ENCODE peak calls at places on chromosomes 13 and 19, in ten cellular contexts. E is WERI-Rb-1; N is AG04450; L is AG10803; Q is heart left ventricle; R is iPS DF 6.9; U is PC-9; S is CD4-positive, alpha-beta memory T cell; Z is neuronal stem cell; K is cardiac fibroblast. J is an unnamed sample.

GRCh38 chr19:11106477-11106876 is 17.2 kb downstream of the LDLR start:
- DNase-seq in Q (peak), Z (no peak), E (no peak), R (no peak), U (no peak), K (no peak), N (no peak), L (no peak), S (no peak), J (no peak)

GRCh38 chr13:83618966-83619365 is 263.3 kb downstream of the SLITRK1 start:
- DNase-seq in R (no peak), N (no peak), U (no peak), Q (no peak), S (no peak), L (no peak), K (peak), Z (no peak), E (no peak), J (no peak)

GRCh38 chr13:75929074-75929473 is 292.9 kb downstream of the LMO7 start:
- DNase-seq in Q (no peak), S (no peak), L (no peak), R (no peak), K (no peak), N (no peak), E (no peak), U (no peak), Z (no peak), J (no peak)

GRCh38 chr19:12035220-12036172 is at the start of gene ZNF433:
- DNase-seq in N (peak), E (peak), L (peak), K (peak), Q (peak), R (peak), S (peak), Z (peak), U (peak), J (no peak)

GRCh38 chr19:4455742-4456565 is 1.6 kb downstream of the UBXN6 start:
- DNase-seq in Z (no peak), U (no peak), L (peak), K (peak), R (no peak), Q (peak), E (peak), S (no peak), N (no peak), J (no peak)

GRCh38 chr19:28419312-28419711 is 793.6 kb downstream of the UQCRFS1 start:
- DNase-seq in Q (no peak), R (no peak), Z (no peak), K (no peak), L (no peak), S (no peak), E (no peak), U (no peak), N (no peak), J (no peak)

GRCh38 chr13:40477623-40478608 is 188.5 kb downstream of the FOXO1 start:
- DNase-seq in S (no peak), Z (no peak), R (no peak), L (no peak), N (no peak), E (no peak), U (no peak), Q (peak), K (peak), J (no peak)

GRCh38 chr19:4059493-4059880 is 7.2 kb downstream of the ZBTB7A start:
- DNase-seq in Q (no peak), K (no peak), Z (no peak), N (no peak), S (no peak), E (no peak), R (no peak), U (no peak), L (no peak), J (no peak)

GRCh38 chr19:13189600-13189999 is 39.4 kb downstream of the IER2 start:
- DNase-seq in S (no peak), N (no peak), E (no peak), Z (no peak), U (no peak), L (no peak), Q (no peak), K (no peak), R (no peak), J (no peak)

GRCh38 chr13:105406551-105406950 is 1128.9 kb downstream of the EFNB2 start:
- DNase-seq in N (no peak), R (no peak), S (no peak), U (no peak), Q (no peak), K (no peak), L (no peak), E (no peak), Z (no peak), J (no peak)

GRCh38 chr19:10975374-10976036 is 14.7 kb downstream of the SMARCA4 start:
- DNase-seq in E (no peak), R (no peak), K (peak), U (no peak), S (no peak), Q (peak), N (no peak), Z (no peak), L (peak), J (no peak)

GRCh38 chr13:43110658-43111057 is 87.3 kb downstream of the DNAJC15 start:
- DNase-seq in Z (no peak), S (no peak), L (no peak), R (no peak), E (no peak), Q (no peak), N (no peak), U (no peak), K (no peak), J (no peak)

GRCh38 chr13:89966524-89966923 is 1381.0 kb upstream of the MIR17HG start:
- DNase-seq in S (no peak), E (no peak), R (no peak), Z (no peak), U (no peak), N (no peak), Q (no peak), K (no peak), L (no peak), J (no peak)

GRCh38 chr13:39209731-39210633 is 171.7 kb downstream of the NHLRC3 start:
- DNase-seq in S (no peak), U (no peak), Z (no peak), E (no peak), N (no peak), Q (no peak), L (no peak), K (peak), R (no peak), J (no peak)

GRCh38 chr19:47663911-47664771 is 49.1 kb upstream of the EHD2 start:
- DNase-seq in Q (peak), N (peak), S (no peak), E (no peak), R (no peak), U (peak), L (peak), Z (no peak), K (peak), J (no peak)

GRCh38 chr13:41766439-41766838 is 194.5 kb downstream of the VWA8 start:
- DNase-seq in Q (no peak), E (no peak), K (no peak), Z (no peak), R (no peak), N (no peak), S (no peak), L (no peak), U (no peak), J (no peak)

GRCh38 chr19:4449022-4449825 is 8.4 kb downstream of the UBXN6 start:
- DNase-seq in L (no peak), Q (peak), Z (no peak), S (no peak), K (no peak), U (no peak), N (no peak), R (no peak), E (no peak), J (no peak)

GRCh38 chr13:82962422-82962821 is 919.9 kb downstream of the SLITRK1 start:
- DNase-seq in L (no peak), N (no peak), S (no peak), K (no peak), Z (no peak), U (no peak), E (no peak), Q (no peak), R (no peak), J (no peak)

GRCh38 chr13:24381539-24382265 is 72.3 kb downstream of the C1QTNF9 start:
- DNase-seq in L (peak), K (peak), R (no peak), Z (no peak), E (no peak), U (no peak), N (no peak), S (no peak), Q (no peak), J (no peak)

GRCh38 chr19:33296473-33297060 is 5.8 kb downstream of the CEBPA start:
- DNase-seq in Z (no peak), N (no peak), E (no peak), R (no peak), K (no peak), U (no peak), S (no peak), L (peak), Q (no peak), J (no peak)

GRCh38 chr19:10295847-10296591 is 6.3 kb downstream of the ICAM5 start:
- DNase-seq in E (no peak), N (no peak), L (no peak), Q (no peak), S (no peak), K (no peak), U (no peak), R (no peak), Z (no peak), J (no peak)

GRCh38 chr19:49691243-49692101 is 556 bp downstream of the CPT1C start:
- DNase-seq in N (no peak), E (peak), S (no peak), Q (peak), K (peak), L (peak), U (no peak), Z (peak), R (no peak), J (no peak)

GRCh38 chr19:13036366-13036976 is 41.2 kb downstream of the NFIX start:
- DNase-seq in Z (no peak), L (peak), N (no peak), Q (no peak), R (no peak), U (peak), K (peak), E (peak), S (no peak), J (no peak)

GRCh38 chr13:31278874-31279273 is 79.1 kb downstream of the B3GLCT start:
- DNase-seq in S (no peak), Q (no peak), N (no peak), L (peak), K (no peak), U (no peak), R (no peak), Z (no peak), E (no peak), J (no peak)

GRCh38 chr19:35949131-35949530 is 13.0 kb downstream of the LRFN3 start:
- DNase-seq in R (no peak), Z (no peak), N (no peak), S (no peak), U (no peak), L (no peak), Q (no peak), K (no peak), E (no peak), J (no peak)

GRCh38 chr13:42420304-42420703 is 148.4 kb downstream of the AKAP11 start:
- DNase-seq in L (no peak), Q (no peak), R (no peak), Z (no peak), U (no peak), N (no peak), E (no peak), K (no peak), S (no peak), J (no peak)

GRCh38 chr13:100673376-100673830 is 1.2 kb downstream of the TMTC4 start:
- DNase-seq in K (no peak), U (no peak), R (no peak), E (peak), Z (no peak), L (no peak), N (no peak), S (no peak), Q (no peak), J (no peak)

GRCh38 chr13:93956416-93956815 is 523.1 kb downstream of the DCT start:
- DNase-seq in Z (no peak), K (no peak), R (no peak), S (no peak), Q (no peak), L (peak), E (no peak), U (no peak), N (no peak), J (no peak)

GRCh38 chr19:47377208-47377701 is 28.1 kb downstream of the DHX34 start:
- DNase-seq in Q (peak), Z (no peak), E (no peak), N (no peak), U (no peak), R (no peak), K (no peak), S (no peak), L (no peak), J (no peak)

GRCh38 chr19:4425531-4425930 is 23.1 kb downstream of the CHAF1A start:
- DNase-seq in Q (no peak), Z (no peak), L (peak), S (no peak), U (no peak), E (no peak), R (no peak), N (peak), K (peak), J (no peak)

GRCh38 chr19:51066393-51066792 is 1.5 kb upstream of the KLK13 start:
- DNase-seq in R (no peak), L (no peak), Q (no peak), Z (no peak), N (no peak), K (no peak), S (no peak), E (no peak), U (no peak), J (no peak)

DNA sequence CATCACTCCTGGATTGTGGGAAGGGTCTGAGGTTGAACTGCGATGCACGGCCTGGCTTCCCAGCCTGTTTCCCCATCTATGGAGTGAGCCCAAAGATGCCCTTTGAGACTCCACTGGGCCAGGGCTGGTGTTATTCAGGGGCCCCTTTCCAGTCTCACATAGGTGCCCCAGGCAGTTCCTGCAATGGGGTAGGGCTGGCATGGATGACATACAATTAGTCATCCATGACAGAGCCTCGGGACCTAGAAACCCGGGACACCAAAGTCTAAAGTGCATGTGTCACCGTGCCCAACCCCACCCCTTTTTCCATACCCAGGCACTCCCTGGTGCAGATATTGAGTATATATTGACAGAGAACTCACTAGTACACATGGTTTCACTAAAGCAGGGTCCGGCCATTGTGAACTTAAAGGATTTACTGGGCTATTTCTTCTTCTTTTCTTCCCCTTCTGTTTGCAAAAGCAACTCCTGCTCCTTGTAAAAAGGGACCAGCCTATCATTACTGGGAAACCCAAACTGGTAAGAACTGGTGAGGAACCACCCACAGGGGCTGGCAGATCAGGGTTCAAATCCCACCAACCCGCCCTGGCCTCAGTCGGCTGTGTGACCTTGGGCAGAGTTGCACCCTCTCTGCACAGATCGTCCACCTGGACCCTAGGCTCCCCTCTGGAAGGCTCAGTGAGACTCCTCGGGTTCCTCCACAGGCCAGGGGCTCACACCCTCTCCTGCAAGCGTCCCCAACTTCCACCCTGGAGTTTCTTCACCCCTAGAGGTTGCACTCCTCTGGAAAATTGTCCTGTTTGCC is 2.7 kb downstream of the B3GNT3 start:
- DNase-seq in Z (no peak), K (no peak), U (peak), E (no peak), N (no peak), R (no peak), Q (no peak), S (no peak), L (no peak), J (no peak)
- H3K4me3 ChIP-seq in Z (peak), K (no peak), U (peak), E (no peak), N (no peak), R (no peak), Q (no peak), S (no peak), L (no peak), J (no peak)

GRCh38 chr13:26984337-26984736 is 187.3 kb downstream of the USP12 start:
- DNase-seq in U (no peak), S (no peak), R (no peak), E (no peak), N (no peak), Q (no peak), L (no peak), Z (no peak), K (no peak), J (no peak)

GRCh38 chr13:26987614-26988013 is 184.0 kb downstream of the USP12 start:
- DNase-seq in E (no peak), Z (no peak), R (no peak), U (no peak), N (no peak), L (no peak), K (no peak), Q (no peak), S (no peak), J (no peak)

GRCh38 chr13:26980099-26981031 is 191.2 kb downstream of the USP12 start:
- DNase-seq in U (no peak), Q (no peak), S (no peak), L (no peak), E (no peak), Z (no peak), K (no peak), R (no peak), N (no peak), J (no peak)

GRCh38 chr13:26985285-26985878 is 186.2 kb downstream of the USP12 start:
- DNase-seq in U (peak), L (peak), R (peak), S (peak), Z (peak), K (peak), Q (peak), N (peak), E (peak), J (peak)

GRCh38 chr13:26983533-26984315 is 187.9 kb downstream of the USP12 start:
- DNase-seq in S (no peak), N (no peak), K (peak), Q (no peak), E (no peak), Z (no peak), L (no peak), R (no peak), U (no peak), J (no peak)
- H3K4me3 ChIP-seq in S (no peak), N (no peak), K (no peak), Q (peak), E (no peak), Z (no peak), L (no peak), R (no peak), U (no peak), J (no peak)

GRCh38 chr13:44575741-44576395 is at the start of gene TSC22D1:
- DNase-seq in K (peak), U (no peak), E (peak), L (peak), N (no peak), S (peak), R (no peak), Z (no peak), Q (peak), J (no peak)

GRCh38 chr13:44573790-44574465 is 2.2 kb downstream of the TSC22D1 start:
- DNase-seq in Q (no peak), L (peak), N (no peak), S (no peak), K (peak), E (no peak), R (no peak), U (peak), Z (no peak), J (no peak)

GRCh38 chr13:44574466-44574855 is 1.7 kb downstream of the TSC22D1 start:
- DNase-seq in Q (no peak), S (no peak), Z (no peak), R (no peak), U (no peak), N (no peak), E (no peak), K (peak), L (no peak), J (no peak)

GRCh38 chr13:44576396-44577235 is 486 bp upstream of the TSC22D1 start:
- DNase-seq in S (peak), R (no peak), N (no peak), U (no peak), Q (peak), L (no peak), E (peak), K (no peak), Z (peak), J (no peak)

GRCh38 chr13:44575035-44575434 is 1.1 kb downstream of the TSC22D1 start:
- DNase-seq in E (no peak), N (no peak), K (no peak), U (no peak), R (no peak), Q (no peak), Z (no peak), S (no peak), L (no peak), J (no peak)
- H3K4me3 ChIP-seq in E (no peak), N (peak), K (peak), U (peak), R (no peak), Q (peak), Z (peak), S (peak), L (peak), J (no peak)

DNA sequence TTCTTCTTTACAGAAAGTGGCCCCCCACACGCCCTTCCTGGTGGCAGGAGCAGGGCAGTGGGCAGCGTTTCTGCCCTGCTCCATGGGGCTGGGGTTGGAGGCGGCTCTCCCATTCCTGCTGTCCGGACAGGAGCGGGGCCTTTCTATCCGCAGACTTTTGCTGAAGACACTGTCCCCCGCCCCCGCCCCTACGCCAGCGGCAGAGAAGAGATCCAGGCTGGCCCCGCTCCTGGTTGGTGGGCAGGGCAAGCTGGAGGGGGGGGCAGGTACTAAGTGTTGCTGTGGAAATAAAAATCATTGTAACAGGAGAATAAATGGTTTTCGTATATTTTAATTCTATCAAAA is 81.7 kb downstream of the ZNF429 start:
- DNase-seq in E (no peak), L (no peak), S (no peak), U (no peak), K (no peak), Z (no peak), Q (peak), R (no peak), N (no peak), J (no peak)
- H3K4me3 ChIP-seq in E (no peak), L (no peak), S (no peak), U (peak), K (no peak), Z (peak), Q (peak), R (peak), N (no peak), J (peak)

GRCh38 chr19:1567848-1568227 is 287 bp downstream of the MEX3D start:
- DNase-seq in Q (no peak), L (no peak), E (no peak), N (no peak), S (no peak), R (no peak), Z (no peak), K (no peak), U (no peak), J (no peak)
- H3K4me3 ChIP-seq in Q (peak), L (peak), E (no peak), N (peak), S (no peak), R (peak), Z (peak), K (peak), U (no peak), J (no peak)

GRCh38 chr13:50208826-50209335 is 193.6 kb downstream of the KCNRG start:
- DNase-seq in E (no peak), K (peak), R (no peak), N (peak), L (peak), U (no peak), S (no peak), Z (no peak), Q (peak), J (peak)
- H3K4me3 ChIP-seq in E (no peak), K (peak), R (no peak), N (peak), L (peak), U (no peak), S (no peak), Z (no peak), Q (peak), J (peak)

DNA sequence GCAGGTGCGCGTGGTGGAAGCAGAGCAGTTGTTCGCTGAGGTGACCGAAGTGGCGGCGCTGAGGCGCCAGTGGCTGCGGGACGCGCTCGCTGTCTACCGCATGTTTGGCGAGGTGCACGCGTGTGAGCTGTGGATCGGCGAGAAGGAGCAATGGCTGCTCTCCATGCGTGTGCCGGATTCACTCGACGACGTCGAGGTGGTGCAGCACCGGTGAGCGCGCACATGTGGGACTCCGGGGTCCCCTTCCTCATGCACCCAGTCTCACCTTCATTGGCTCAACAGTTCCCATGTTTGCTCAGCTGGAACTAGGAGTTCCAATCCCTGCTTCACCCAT is 46.5 kb downstream of the SPTBN4 start:
- DNase-seq in R (no peak), Q (no peak), S (no peak), N (no peak), E (no peak), Z (no peak), L (no peak), K (no peak), U (no peak), J (no peak)
- H3K4me3 ChIP-seq in R (no peak), Q (no peak), S (no peak), N (no peak), E (peak), Z (peak), L (no peak), K (no peak), U (no peak), J (no peak)